ENCODE peak calls at places on chromosomes 6 and 20, in four cellular contexts. I is PC-9, H is breast epithelium, X is mammary epithelial cell. S is an unnamed sample.

GRCh38 chr6:30169658-30170614 is 6.6 kb downstream of the TRIM15 start:
- DNase-seq in H (no peak), X (peak; percentile 41), I (peak; percentile 11), S (no peak)

GRCh38 chr20:58745391-58745790 is 52.8 kb downstream of the NPEPL1 start:
- DNase-seq in X (no peak), I (no peak), H (no peak), S (no peak)

GRCh38 chr6:36382976-36383375 is 4.5 kb downstream of the ETV7 start:
- DNase-seq in X (no peak), H (no peak), I (no peak), S (no peak)

GRCh38 chr20:18055261-18055660 is 2.5 kb downstream of the OVOL2 start:
- DNase-seq in X (no peak), H (no peak), I (no peak), S (no peak)

GRCh38 chr6:75504902-75505233 is 11.3 kb upstream of the FILIP1 start:
- DNase-seq in H (no peak), X (no peak), I (no peak), S (no peak)

GRCh38 chr20:35511814-35512420 is 17.5 kb downstream of the C20orf173 start:
- DNase-seq in I (peak; percentile 56), X (peak; percentile 15), H (no peak), S (no peak)

GRCh38 chr6:98840385-98840784 is 6.0 kb downstream of the POU3F2 start:
- DNase-seq in X (no peak), H (no peak), I (no peak), S (no peak)

GRCh38 chr6:16055852-16056251 is 73.0 kb upstream of the MYLIP start:
- DNase-seq in I (no peak), H (no peak), X (no peak), S (no peak)

GRCh38 chr6:11358904-11359840 is 126.7 kb upstream of the NEDD9 start:
- DNase-seq in H (no peak), I (no peak), X (no peak), S (no peak)

GRCh38 chr6:113129991-113130390 is 727.2 kb upstream of the MARCKS start:
- DNase-seq in I (no peak), H (no peak), X (no peak), S (no peak)

GRCh38 chr6:149862901-149863595 is 1.1 kb downstream of the LRP11 start:
- DNase-seq in H (peak; percentile 85), X (peak; percentile 87), I (peak; percentile 83), S (no peak)

GRCh38 chr6:35895560-35895959 is 25.3 kb downstream of the SRPK1 start:
- DNase-seq in H (no peak), I (peak; percentile 29), X (peak; percentile 49), S (no peak)

GRCh38 chr6:158002249-158002950 is 20.7 kb downstream of the SYNJ2 start:
- DNase-seq in X (peak; percentile 83), H (peak; percentile 90), I (peak; percentile 70), S (no peak)

GRCh38 chr6:1392813-1393640 is 3.7 kb downstream of the FOXF2 start:
- DNase-seq in I (no peak), H (no peak), X (no peak), S (no peak)

GRCh38 chr6:84033523-84034451 is at the start of gene MRAP2:
- DNase-seq in X (peak; percentile 32), I (peak; percentile 6), H (no peak), S (no peak)

GRCh38 chr6:8006208-8006607 is 58.0 kb downstream of the BLOC1S5 start:
- DNase-seq in H (no peak), I (no peak), X (peak; percentile 13), S (no peak)

GRCh38 chr20:14879020-14879697 is 541.7 kb upstream of the FLRT3 start:
- DNase-seq in I (no peak), X (peak; percentile 95), H (no peak), S (peak; percentile 45)

GRCh38 chr20:17992847-17993508 is 24.2 kb downstream of the MGME1 start:
- DNase-seq in H (no peak), X (no peak), I (no peak), S (no peak)

DNA sequence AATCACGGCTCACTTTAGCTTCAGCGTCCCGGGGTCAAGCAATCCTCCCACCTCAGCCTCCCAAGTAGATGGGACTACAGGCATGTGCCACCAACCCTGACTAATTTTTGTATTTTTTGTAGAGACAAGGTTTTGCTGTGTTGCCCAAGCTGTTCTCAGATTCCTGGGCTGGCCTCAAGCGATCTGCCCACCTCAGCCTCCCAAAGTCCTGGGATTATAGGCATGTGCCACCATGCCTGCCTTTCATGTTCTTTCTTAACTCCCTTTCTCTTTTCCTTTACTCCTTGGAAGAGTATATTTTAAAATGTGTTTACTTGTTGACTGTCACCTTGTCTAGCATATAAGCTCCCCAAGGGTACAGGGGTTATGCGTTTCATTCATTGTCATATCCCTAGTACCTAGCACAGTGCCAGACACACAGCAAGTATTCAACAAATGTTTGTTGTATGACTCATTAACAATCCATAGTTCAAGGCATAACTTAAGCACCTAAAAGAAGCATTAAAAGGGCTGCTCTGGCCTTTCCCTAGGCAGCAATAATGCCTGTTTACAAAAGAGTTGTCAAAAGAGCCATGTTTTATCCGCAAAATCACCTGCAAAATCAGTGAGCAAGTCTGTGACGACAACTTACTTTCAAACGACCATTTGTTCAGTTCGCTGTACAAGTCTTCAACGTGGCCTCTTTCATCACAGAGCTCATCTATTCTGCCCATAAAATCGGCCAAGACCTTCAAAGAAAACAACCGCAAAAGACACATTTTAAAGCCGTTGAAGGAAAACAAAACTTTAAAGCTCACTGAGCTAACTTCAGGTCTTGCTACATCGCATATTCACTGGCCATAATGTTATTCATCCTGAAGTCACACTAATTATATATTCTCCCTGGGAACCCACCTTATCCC is 4.6 kb downstream of the CYP24A1 start:
- DNase-seq in I (no peak), X (no peak), H (no peak), S (no peak)
- H3K27me3 ChIP-seq in I (no peaks in the 10 kb centered on the region), X (no peaks in the 10 kb centered on the region), H (peaks cover 43% of the 10 kb centered on the region), S (peaks cover 16% of the 10 kb centered on the region)

GRCh38 chr20:38325905-38326304 is 20.4 kb upstream of the LBP start:
- DNase-seq in X (no peak), H (no peak), I (no peak), S (no peak)
- H3K27me3 ChIP-seq in X (peaks cover under 1% of the 10 kb centered on the region), H (no peaks in the 10 kb centered on the region), I (peaks cover 59% of the 10 kb centered on the region), S (peaks cover 20% of the 10 kb centered on the region)

DNA sequence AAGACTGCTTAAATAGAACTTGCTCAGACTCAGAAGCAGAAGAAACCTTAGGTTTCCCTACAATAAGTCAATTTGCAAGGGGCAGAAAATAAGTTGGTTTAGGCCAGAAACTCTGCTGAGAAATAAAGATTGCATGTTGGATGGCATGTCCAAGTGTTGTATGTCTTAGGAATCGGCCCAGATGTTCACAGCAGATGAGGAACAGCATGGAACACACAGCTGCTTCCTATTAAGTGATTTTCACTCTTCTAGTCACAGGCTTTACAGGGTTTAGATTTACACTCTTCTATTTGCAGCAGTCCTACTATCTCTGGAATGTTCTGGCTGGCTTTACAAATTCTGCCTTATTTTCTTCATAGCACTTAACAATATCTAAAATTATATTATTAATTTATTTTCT is 3.2 kb downstream of the ZKSCAN4 start:
- DNase-seq in H (no peak), I (no peak), X (no peak), S (no peak)
- H3K27me3 ChIP-seq in H (no peaks in the 10 kb centered on the region), I (no peaks in the 10 kb centered on the region), X (no peaks in the 10 kb centered on the region), S (no peaks in the 10 kb centered on the region)

GRCh38 chr6:13311155-13311554 is 17.2 kb downstream of the TBC1D7 start:
- DNase-seq in H (no peak), X (no peak), I (no peak), S (no peak)
- H3K27me3 ChIP-seq in H (no peaks in the 10 kb centered on the region), X (no peaks in the 10 kb centered on the region), I (no peaks in the 10 kb centered on the region), S (no peaks in the 10 kb centered on the region)

GRCh38 chr6:71588490-71588889 is 297.9 kb upstream of the RIMS1 start:
- DNase-seq in I (no peak), H (no peak), X (no peak), S (no peak)

GRCh38 chr6:71585472-71585871 is 296.9 kb downstream of the OGFRL1 start:
- DNase-seq in X (no peak), I (no peak), H (no peak), S (no peak)

GRCh38 chr6:71582820-71583219 is 294.2 kb downstream of the OGFRL1 start:
- DNase-seq in I (no peak), H (no peak), X (no peak), S (no peak)

GRCh38 chr6:71589254-71589653 is 297.1 kb upstream of the RIMS1 start:
- DNase-seq in I (no peak), H (no peak), X (peak; percentile 9), S (no peak)

DNA sequence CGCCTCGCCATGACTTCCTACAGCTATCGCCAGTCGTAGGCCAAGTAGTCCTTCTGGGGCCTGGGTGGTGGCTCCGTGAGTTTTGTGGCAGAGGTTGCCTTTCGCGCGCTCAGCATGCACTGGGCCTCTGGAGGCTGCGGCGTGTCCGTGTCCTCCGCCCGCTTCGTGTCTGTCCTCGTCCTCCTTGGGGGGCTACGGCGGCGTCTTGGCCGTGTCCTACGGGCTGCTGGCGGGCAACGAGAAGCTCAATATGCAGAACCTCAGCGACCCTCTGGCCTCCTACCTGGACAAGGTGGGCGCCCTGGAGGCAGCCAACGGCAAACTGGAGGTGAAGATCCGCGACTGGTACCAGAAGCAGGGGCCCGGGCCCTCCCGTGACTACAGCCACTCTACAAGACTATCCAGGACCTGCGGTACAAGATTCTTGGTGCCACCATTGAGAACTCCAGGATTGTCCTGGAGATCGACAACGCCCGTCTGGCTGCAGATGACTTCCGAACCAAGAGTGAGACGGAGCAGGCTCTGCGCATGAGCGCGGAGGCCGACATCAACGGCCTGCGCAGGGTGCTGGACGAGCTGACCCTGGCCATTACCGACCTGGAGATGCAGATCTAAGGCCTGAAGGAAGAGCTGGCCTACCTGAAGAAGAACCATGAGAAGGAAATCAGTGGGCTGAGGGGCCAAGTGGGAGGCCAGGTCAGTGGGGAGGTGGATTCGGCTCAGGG is 296.3 kb downstream of the OGFRL1 start:
- DNase-seq in H (no peak), X (no peak), I (no peak), S (no peak)
- H3K27me3 ChIP-seq in H (no peaks in the 10 kb centered on the region), X (no peaks in the 10 kb centered on the region), I (no peaks in the 10 kb centered on the region), S (no peaks in the 10 kb centered on the region)

S was measured in BJ.